ENCODE peak calls at places on chromosome 1, in eight cellular contexts. One of them, this sample, is unnamed.

GRCh38 chr1:206939131-206939530 is 7.1 kb downstream of the PIGR start:
- DNase-seq in HCT116: no peak
- DNase-seq in SK-N-SH: no peak
- DNase-seq in GM23338: no peak
- DNase-seq in OCI-LY7: no peak
- DNase-seq in PC-3: no peak
- DNase-seq in hepatocyte: no peak
- DNase-seq in neural progenitor cell: no peak
- DNase-seq in this sample: no peak

GRCh38 chr1:176880954-176881595 is 283.4 kb downstream of the ASTN1 start:
- DNase-seq in HCT116: peak
- DNase-seq in SK-N-SH: peak
- DNase-seq in GM23338: peak
- DNase-seq in OCI-LY7: peak
- DNase-seq in PC-3: peak
- DNase-seq in hepatocyte: peak
- DNase-seq in neural progenitor cell: peak
- DNase-seq in this sample: peak

GRCh38 chr1:160707171-160708109 is 4.2 kb downstream of the CD48 start:
- DNase-seq in HCT116: no peak
- DNase-seq in SK-N-SH: no peak
- DNase-seq in GM23338: no peak
- DNase-seq in OCI-LY7: peak
- DNase-seq in PC-3: no peak
- DNase-seq in hepatocyte: no peak
- DNase-seq in neural progenitor cell: no peak
- DNase-seq in this sample: no peak

GRCh38 chr1:239263821-239264220 is 122.5 kb upstream of the CHRM3 start:
- DNase-seq in HCT116: no peak
- DNase-seq in SK-N-SH: no peak
- DNase-seq in GM23338: no peak
- DNase-seq in OCI-LY7: no peak
- DNase-seq in PC-3: no peak
- DNase-seq in hepatocyte: no peak
- DNase-seq in neural progenitor cell: no peak
- DNase-seq in this sample: no peak

GRCh38 chr1:229058111-229058551 is 212.8 kb upstream of the RAB4A start:
- DNase-seq in HCT116: no peak
- DNase-seq in SK-N-SH: peak
- DNase-seq in GM23338: no peak
- DNase-seq in OCI-LY7: no peak
- DNase-seq in PC-3: no peak
- DNase-seq in hepatocyte: no peak
- DNase-seq in neural progenitor cell: no peak
- DNase-seq in this sample: no peak

GRCh38 chr1:235207202-235207565 is 46.1 kb upstream of the RBM34 start:
- DNase-seq in HCT116: no peak
- DNase-seq in SK-N-SH: no peak
- DNase-seq in GM23338: no peak
- DNase-seq in OCI-LY7: no peak
- DNase-seq in PC-3: no peak
- DNase-seq in hepatocyte: no peak
- DNase-seq in neural progenitor cell: no peak
- DNase-seq in this sample: no peak

GRCh38 chr1:106290805-106291537 is 765.5 kb upstream of the PRMT6 start:
- DNase-seq in HCT116: no peak
- DNase-seq in SK-N-SH: peak
- DNase-seq in GM23338: no peak
- DNase-seq in OCI-LY7: no peak
- DNase-seq in PC-3: no peak
- DNase-seq in hepatocyte: no peak
- DNase-seq in neural progenitor cell: no peak
- DNase-seq in this sample: no peak

GRCh38 chr1:149937779-149938178 is 1.1 kb upstream of the MTMR11 start:
- DNase-seq in HCT116: no peak
- DNase-seq in SK-N-SH: no peak
- DNase-seq in GM23338: no peak
- DNase-seq in OCI-LY7: no peak
- DNase-seq in PC-3: peak
- DNase-seq in hepatocyte: peak
- DNase-seq in neural progenitor cell: no peak
- DNase-seq in this sample: peak

GRCh38 chr1:186212574-186213224 is 162.4 kb downstream of the TPR start:
- DNase-seq in HCT116: peak
- DNase-seq in SK-N-SH: peak
- DNase-seq in GM23338: peak
- DNase-seq in OCI-LY7: peak
- DNase-seq in PC-3: peak
- DNase-seq in hepatocyte: peak
- DNase-seq in neural progenitor cell: peak
- DNase-seq in this sample: peak

GRCh38 chr1:68225781-68226180 is 6.5 kb downstream of the WLS start:
- DNase-seq in HCT116: no peak
- DNase-seq in SK-N-SH: no peak
- DNase-seq in GM23338: no peak
- DNase-seq in OCI-LY7: no peak
- DNase-seq in PC-3: no peak
- DNase-seq in hepatocyte: no peak
- DNase-seq in neural progenitor cell: no peak
- DNase-seq in this sample: peak

GRCh38 chr1:178006043-178006442 is 36.2 kb upstream of the SEC16B start:
- DNase-seq in HCT116: no peak
- DNase-seq in SK-N-SH: no peak
- DNase-seq in GM23338: no peak
- DNase-seq in OCI-LY7: no peak
- DNase-seq in PC-3: no peak
- DNase-seq in hepatocyte: no peak
- DNase-seq in neural progenitor cell: no peak
- DNase-seq in this sample: no peak

GRCh38 chr1:170321113-170321512 is 175.4 kb downstream of the NTMT2 start:
- DNase-seq in HCT116: no peak
- DNase-seq in SK-N-SH: no peak
- DNase-seq in GM23338: no peak
- DNase-seq in OCI-LY7: no peak
- DNase-seq in PC-3: no peak
- DNase-seq in hepatocyte: no peak
- DNase-seq in neural progenitor cell: no peak
- DNase-seq in this sample: no peak

GRCh38 chr1:25685938-25686665 is 69.5 kb downstream of the MAN1C1 start:
- DNase-seq in HCT116: no peak
- DNase-seq in SK-N-SH: no peak
- DNase-seq in GM23338: no peak
- DNase-seq in OCI-LY7: no peak
- DNase-seq in PC-3: no peak
- DNase-seq in hepatocyte: no peak
- DNase-seq in neural progenitor cell: no peak
- DNase-seq in this sample: peak

GRCh38 chr1:153922076-153922837 is 515 bp downstream of the GATAD2B start:
- DNase-seq in HCT116: no peak
- DNase-seq in SK-N-SH: peak
- DNase-seq in GM23338: peak
- DNase-seq in OCI-LY7: peak
- DNase-seq in PC-3: peak
- DNase-seq in hepatocyte: peak
- DNase-seq in neural progenitor cell: peak
- DNase-seq in this sample: peak

GRCh38 chr1:186574951-186575747 is 105.1 kb downstream of the PTGS2 start:
- DNase-seq in HCT116: no peak
- DNase-seq in SK-N-SH: no peak
- DNase-seq in GM23338: no peak
- DNase-seq in OCI-LY7: no peak
- DNase-seq in PC-3: peak
- DNase-seq in hepatocyte: no peak
- DNase-seq in neural progenitor cell: no peak
- DNase-seq in this sample: peak

GRCh38 chr1:162987866-162988265 is 81.3 kb upstream of the RGS4 start:
- DNase-seq in HCT116: peak
- DNase-seq in SK-N-SH: no peak
- DNase-seq in GM23338: no peak
- DNase-seq in OCI-LY7: no peak
- DNase-seq in PC-3: peak
- DNase-seq in hepatocyte: no peak
- DNase-seq in neural progenitor cell: no peak
- DNase-seq in this sample: peak

GRCh38 chr1:193705473-193706074 is 519.2 kb upstream of the B3GALT2 start:
- DNase-seq in HCT116: no peak
- DNase-seq in SK-N-SH: no peak
- DNase-seq in GM23338: no peak
- DNase-seq in OCI-LY7: no peak
- DNase-seq in PC-3: no peak
- DNase-seq in hepatocyte: no peak
- DNase-seq in neural progenitor cell: no peak
- DNase-seq in this sample: peak

GRCh38 chr1:156211243-156211642 is 1.6 kb upstream of the PMF1 start:
- DNase-seq in HCT116: no peak
- DNase-seq in SK-N-SH: no peak
- DNase-seq in GM23338: no peak
- DNase-seq in OCI-LY7: no peak
- DNase-seq in PC-3: no peak
- DNase-seq in hepatocyte: no peak
- DNase-seq in neural progenitor cell: no peak
- DNase-seq in this sample: no peak

GRCh38 chr1:28915036-28915895 is 897 bp downstream of the EPB41 start:
- DNase-seq in HCT116: no peak
- DNase-seq in SK-N-SH: peak
- DNase-seq in GM23338: peak
- DNase-seq in OCI-LY7: peak
- DNase-seq in PC-3: peak
- DNase-seq in hepatocyte: peak
- DNase-seq in neural progenitor cell: peak
- DNase-seq in this sample: peak

GRCh38 chr1:107535091-107535490 is 394.3 kb downstream of the NTNG1 start:
- DNase-seq in HCT116: no peak
- DNase-seq in SK-N-SH: peak
- DNase-seq in GM23338: no peak
- DNase-seq in OCI-LY7: no peak
- DNase-seq in PC-3: no peak
- DNase-seq in hepatocyte: no peak
- DNase-seq in neural progenitor cell: no peak
- DNase-seq in this sample: no peak

GRCh38 chr1:240306673-240307072 is 215.0 kb downstream of the FMN2 start:
- DNase-seq in HCT116: no peak
- DNase-seq in SK-N-SH: no peak
- DNase-seq in GM23338: no peak
- DNase-seq in OCI-LY7: no peak
- DNase-seq in PC-3: no peak
- DNase-seq in hepatocyte: no peak
- DNase-seq in neural progenitor cell: no peak
- DNase-seq in this sample: peak

GRCh38 chr1:21594935-21595897 is 73.9 kb downstream of the RAP1GAP start:
- DNase-seq in HCT116: peak
- DNase-seq in SK-N-SH: peak
- DNase-seq in GM23338: peak
- DNase-seq in OCI-LY7: peak
- DNase-seq in PC-3: peak
- DNase-seq in hepatocyte: peak
- DNase-seq in neural progenitor cell: peak
- DNase-seq in this sample: peak

GRCh38 chr1:30444850-30445249 is 278.5 kb downstream of the MATN1 start:
- DNase-seq in HCT116: no peak
- DNase-seq in SK-N-SH: no peak
- DNase-seq in GM23338: no peak
- DNase-seq in OCI-LY7: no peak
- DNase-seq in PC-3: no peak
- DNase-seq in hepatocyte: no peak
- DNase-seq in neural progenitor cell: no peak
- DNase-seq in this sample: no peak

GRCh38 chr1:110798691-110799256 is 74.2 kb upstream of the CD53 start:
- DNase-seq in HCT116: no peak
- DNase-seq in SK-N-SH: no peak
- DNase-seq in GM23338: no peak
- DNase-seq in OCI-LY7: no peak
- DNase-seq in PC-3: peak
- DNase-seq in hepatocyte: no peak
- DNase-seq in neural progenitor cell: no peak
- DNase-seq in this sample: no peak
- TF ChIP-seq EZH2phosphoT487 in HCT116: no peak
- TF ChIP-seq EZH2phosphoT487 in SK-N-SH: no peak
- TF ChIP-seq EZH2phosphoT487 in GM23338: no peak
- TF ChIP-seq EZH2phosphoT487 in OCI-LY7: no peak
- TF ChIP-seq EZH2phosphoT487 in PC-3: no peak
- TF ChIP-seq EZH2phosphoT487 in hepatocyte: no peak
- TF ChIP-seq EZH2phosphoT487 in neural progenitor cell: no peak
- TF ChIP-seq EZH2phosphoT487 in this sample: no peak

GRCh38 chr1:84348240-84348555 is 46.7 kb downstream of the SAMD13 start:
- DNase-seq in HCT116: peak
- DNase-seq in SK-N-SH: no peak
- DNase-seq in GM23338: no peak
- DNase-seq in OCI-LY7: no peak
- DNase-seq in PC-3: peak
- DNase-seq in hepatocyte: no peak
- DNase-seq in neural progenitor cell: no peak
- DNase-seq in this sample: peak

GRCh38 chr1:84345220-84345619 is 43.7 kb downstream of the SAMD13 start:
- DNase-seq in HCT116: no peak
- DNase-seq in SK-N-SH: no peak
- DNase-seq in GM23338: no peak
- DNase-seq in OCI-LY7: no peak
- DNase-seq in PC-3: no peak
- DNase-seq in hepatocyte: no peak
- DNase-seq in neural progenitor cell: no peak
- DNase-seq in this sample: peak

GRCh38 chr1:84339503-84339902 is 38.0 kb downstream of the SAMD13 start:
- DNase-seq in HCT116: no peak
- DNase-seq in SK-N-SH: no peak
- DNase-seq in GM23338: no peak
- DNase-seq in OCI-LY7: no peak
- DNase-seq in PC-3: no peak
- DNase-seq in hepatocyte: no peak
- DNase-seq in neural progenitor cell: no peak
- DNase-seq in this sample: peak

GRCh38 chr1:84347547-84348239 is 46.2 kb downstream of the SAMD13 start:
- DNase-seq in HCT116: no peak
- DNase-seq in SK-N-SH: no peak
- DNase-seq in GM23338: no peak
- DNase-seq in OCI-LY7: no peak
- DNase-seq in PC-3: no peak
- DNase-seq in hepatocyte: no peak
- DNase-seq in neural progenitor cell: peak
- DNase-seq in this sample: peak

GRCh38 chr1:84344286-84344685 is 42.8 kb downstream of the SAMD13 start:
- DNase-seq in HCT116: no peak
- DNase-seq in SK-N-SH: no peak
- DNase-seq in GM23338: no peak
- DNase-seq in OCI-LY7: no peak
- DNase-seq in PC-3: no peak
- DNase-seq in hepatocyte: no peak
- DNase-seq in neural progenitor cell: no peak
- DNase-seq in this sample: peak
- TF ChIP-seq EZH2phosphoT487 in HCT116: no peak
- TF ChIP-seq EZH2phosphoT487 in SK-N-SH: no peak
- TF ChIP-seq EZH2phosphoT487 in GM23338: no peak
- TF ChIP-seq EZH2phosphoT487 in OCI-LY7: no peak
- TF ChIP-seq EZH2phosphoT487 in PC-3: no peak
- TF ChIP-seq EZH2phosphoT487 in hepatocyte: no peak
- TF ChIP-seq EZH2phosphoT487 in neural progenitor cell: no peak
- TF ChIP-seq EZH2phosphoT487 in this sample: no peak

GRCh38 chr1:204584699-204585372 is 68.6 kb downstream of the MDM4 start:
- DNase-seq in HCT116: no peak
- DNase-seq in SK-N-SH: peak
- DNase-seq in GM23338: peak
- DNase-seq in OCI-LY7: peak
- DNase-seq in PC-3: no peak
- DNase-seq in hepatocyte: no peak
- DNase-seq in neural progenitor cell: no peak
- DNase-seq in this sample: no peak
- TF ChIP-seq EZH2phosphoT487 in HCT116: no peak
- TF ChIP-seq EZH2phosphoT487 in SK-N-SH: no peak
- TF ChIP-seq EZH2phosphoT487 in GM23338: no peak
- TF ChIP-seq EZH2phosphoT487 in OCI-LY7: no peak
- TF ChIP-seq EZH2phosphoT487 in PC-3: no peak
- TF ChIP-seq EZH2phosphoT487 in hepatocyte: no peak
- TF ChIP-seq EZH2phosphoT487 in neural progenitor cell: no peak
- TF ChIP-seq EZH2phosphoT487 in this sample: no peak

GRCh38 chr1:74579425-74579824 is 67.0 kb upstream of the LRRC53 start:
- DNase-seq in HCT116: no peak
- DNase-seq in SK-N-SH: no peak
- DNase-seq in GM23338: no peak
- DNase-seq in OCI-LY7: no peak
- DNase-seq in PC-3: no peak
- DNase-seq in hepatocyte: no peak
- DNase-seq in neural progenitor cell: no peak
- DNase-seq in this sample: no peak
- TF ChIP-seq EZH2phosphoT487 in HCT116: no peak
- TF ChIP-seq EZH2phosphoT487 in SK-N-SH: no peak
- TF ChIP-seq EZH2phosphoT487 in GM23338: no peak
- TF ChIP-seq EZH2phosphoT487 in OCI-LY7: no peak
- TF ChIP-seq EZH2phosphoT487 in PC-3: no peak
- TF ChIP-seq EZH2phosphoT487 in hepatocyte: no peak
- TF ChIP-seq EZH2phosphoT487 in neural progenitor cell: no peak
- TF ChIP-seq EZH2phosphoT487 in this sample: no peak